ENCODE peak calls at places on chromosomes 2 and 18, in five cellular contexts. V is astrocyte of the spinal cord, W is neural crest cell, Y is IMR-90, T is endothelial cell. F is an unnamed sample.

GRCh38 chr18:7116001-7116831 is 1.4 kb downstream of the LAMA1 start:
- DNase-seq in V (peak; percentile 33), W (peak; percentile 44), Y (peak; percentile 38), T (peak; percentile 19), F (peak; percentile 28)

GRCh38 chr2:27082773-27083409 is 3.7 kb upstream of the KHK start:
- DNase-seq in V (no peak), W (no peak), Y (no peak), T (no peak), F (no peak)

GRCh38 chr2:190636362-190636761 is 12.5 kb upstream of the NAB1 start:
- DNase-seq in V (peak; percentile 59), W (no peak), Y (peak; percentile 75), T (no peak), F (no peak)

GRCh38 chr2:64770781-64771334 is 117.1 kb upstream of the SERTAD2 start:
- DNase-seq in V (peak; percentile 90), W (no peak), Y (peak; percentile 97), T (no peak), F (peak; percentile 29)

GRCh38 chr18:32040936-32041335 is 22.3 kb downstream of the RNF125 start:
- DNase-seq in V (no peak), W (no peak), Y (no peak), T (no peak), F (no peak)

GRCh38 chr2:224982910-224983688 is 59.2 kb downstream of the DOCK10 start:
- DNase-seq in V (peak; percentile 79), W (no peak), Y (peak; percentile 85), T (no peak), F (peak; percentile 24)

GRCh38 chr2:165328272-165328671 is 89.1 kb downstream of the SCN2A start:
- DNase-seq in V (no peak), W (no peak), Y (no peak), T (no peak), F (no peak)

GRCh38 chr2:65199891-65200290 is 27.7 kb upstream of the ACTR2 start:
- DNase-seq in V (peak; percentile 60), W (no peak), Y (peak; percentile 61), T (no peak), F (no peak)

GRCh38 chr18:72041313-72042032 is 502.7 kb downstream of the CBLN2 start:
- DNase-seq in V (no peak), W (no peak), Y (no peak), T (no peak), F (no peak)

GRCh38 chr2:54208364-54209240 is 47.4 kb downstream of the TSPYL6 start:
- DNase-seq in V (peak; percentile 67), W (no peak), Y (peak; percentile 71), T (no peak), F (no peak)

GRCh38 chr2:1744446-1745170 is at the start of gene PXDN:
- DNase-seq in V (peak; percentile 79), W (peak; percentile 57), Y (peak; percentile 65), T (no peak), F (peak; percentile 75)

GRCh38 chr2:204545861-204546773 is 842 bp downstream of the PARD3B start:
- DNase-seq in V (no peak), W (no peak), Y (no peak), T (peak; percentile 8), F (no peak)

GRCh38 chr2:52710810-52711618 is 1056.6 kb upstream of the CHAC2 start:
- DNase-seq in V (no peak), W (no peak), Y (no peak), T (no peak), F (no peak)

GRCh38 chr18:73975266-73975665 is 172.4 kb downstream of the FBXO15 start:
- DNase-seq in V (peak; percentile 95), W (no peak), Y (peak; percentile 31), T (no peak), F (no peak)

GRCh38 chr18:29164993-29165599 is 988.2 kb upstream of the CDH2 start:
- DNase-seq in V (peak; percentile 89), W (no peak), Y (peak; percentile 90), T (no peak), F (no peak)

GRCh38 chr2:153165021-153165420 is 313.5 kb downstream of the RPRM start:
- DNase-seq in V (no peak), W (no peak), Y (no peak), T (no peak), F (no peak)

GRCh38 chr2:58237741-58238140 is 3.4 kb downstream of the FANCL start:
- DNase-seq in V (no peak), W (no peak), Y (no peak), T (no peak), F (no peak)

GRCh38 chr2:69652206-69652605 is 8.7 kb upstream of the AAK1 start:
- DNase-seq in V (peak; percentile 67), W (no peak), Y (peak; percentile 94), T (no peak), F (no peak)

GRCh38 chr2:177239934-177240600 is 24.5 kb downstream of the NFE2L2 start:
- DNase-seq in V (peak; percentile 58), W (no peak), Y (peak; percentile 49), T (no peak), F (peak; percentile 43)

GRCh38 chr2:217270801-217271121 is 410.9 kb upstream of the TNP1 start:
- DNase-seq in V (no peak), W (no peak), Y (peak; percentile 62), T (no peak), F (no peak)

GRCh38 chr18:59899298-59900221 is at the start of gene PMAIP1:
- DNase-seq in V (peak; percentile 97), W (peak; percentile 72), Y (peak; percentile 94), T (peak; percentile 87), F (peak; percentile 85)

GRCh38 chr2:230042195-230042594 is 26.5 kb downstream of the SLC16A14 start:
- DNase-seq in V (no peak), W (no peak), Y (no peak), T (no peak), F (no peak)

GRCh38 chr2:88671786-88672427 is 19.6 kb upstream of the RPIA start:
- DNase-seq in V (peak; percentile 62), W (peak; percentile 3), Y (peak; percentile 70), T (peak; percentile 11), F (no peak)

GRCh38 chr2:70984576-70985282 is 6.3 kb downstream of the ANKRD53 start:
- DNase-seq in V (peak; percentile 46), W (peak; percentile 62), Y (peak; percentile 37), T (peak; percentile 82), F (peak; percentile 84)

GRCh38 chr2:209426432-209426831 is 2.6 kb downstream of the MAP2 start:
- DNase-seq in V (peak; percentile 69), W (no peak), Y (no peak), T (no peak), F (no peak)

GRCh38 chr2:209423562-209424541 is at the start of gene MAP2:
- DNase-seq in V (peak; percentile 85), W (peak; percentile 90), Y (peak; percentile 60), T (peak; percentile 92), F (peak; percentile 94)

GRCh38 chr2:209422191-209422754 is 1.6 kb upstream of the MAP2 start:
- DNase-seq in V (no peak), W (no peak), Y (no peak), T (no peak), F (no peak)

DNA sequence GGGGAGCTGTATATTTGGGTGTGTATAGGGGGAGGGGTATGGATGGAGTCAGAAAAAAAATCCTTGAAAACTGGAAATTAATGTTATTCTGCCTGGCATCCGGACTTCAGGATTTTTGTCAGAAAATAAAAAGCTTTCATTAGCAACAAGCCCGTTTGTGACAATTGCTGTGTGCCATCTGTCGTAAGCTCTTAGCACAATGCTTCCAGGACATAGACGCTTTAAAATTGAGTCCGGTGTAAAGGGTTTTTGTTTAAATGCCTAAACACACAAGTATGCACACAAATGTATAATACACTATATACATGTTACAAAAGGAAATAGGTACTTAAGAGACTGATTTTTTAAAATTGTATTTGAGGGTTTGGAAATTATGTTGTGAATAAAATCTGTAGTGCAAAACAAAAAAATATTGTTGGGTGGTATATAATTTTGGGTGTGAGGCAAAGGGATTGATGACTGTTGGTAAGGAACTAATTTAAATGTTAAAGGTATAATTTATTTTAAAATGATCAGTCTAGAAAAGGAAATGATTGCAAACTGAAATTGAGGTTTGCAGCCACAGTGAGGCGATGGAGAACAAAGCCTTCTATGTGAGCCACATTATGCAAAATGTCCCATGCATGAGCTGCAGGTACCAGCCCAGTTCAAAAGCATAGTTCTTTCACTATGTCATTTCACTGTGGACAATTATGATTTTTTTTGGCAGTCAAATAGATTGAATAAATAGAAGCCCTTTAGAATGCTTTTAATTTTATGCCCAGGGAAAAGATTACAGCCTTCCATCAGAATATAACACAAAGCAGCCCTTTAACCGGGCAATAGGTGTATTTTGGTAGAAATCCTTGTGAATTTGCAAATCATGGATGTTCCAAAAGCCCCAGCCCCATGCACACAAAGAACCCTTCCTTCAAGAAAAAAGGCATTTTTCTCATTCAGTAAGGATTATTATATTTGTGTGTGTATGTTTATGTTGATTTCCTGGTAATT is 1.5 kb downstream of the MAP2 start:
- DNase-seq in V (peak; percentile 66), W (peak; percentile 9), Y (peak; percentile 41), T (peak; percentile 22), F (peak; percentile 28)
- TF ChIP-seq CTCF in V (peak; percentile 70), W (peak; percentile 70), Y (peak; percentile 65), T (peak; percentile 19), F (peak; percentile 53)

GRCh38 chr2:167686691-167687090 is 560.7 kb downstream of the STK39 start:
- DNase-seq in V (no peak), W (no peak), Y (no peak), T (no peak), F (no peak)

GRCh38 chr2:167692191-167692590 is 555.2 kb downstream of the STK39 start:
- DNase-seq in V (no peak), W (no peak), Y (no peak), T (no peak), F (no peak)

GRCh38 chr2:167689444-167689843 is 558.0 kb downstream of the STK39 start:
- DNase-seq in V (no peak), W (no peak), Y (no peak), T (no peak), F (no peak)
- TF ChIP-seq CTCF in V (peak; percentile 13), W (peak; percentile 26), Y (no peak), T (peak; percentile 33), F (peak; percentile 18)

GRCh38 chr2:74648009-74648443 is at the start of gene M1AP:
- DNase-seq in V (no peak), W (no peak), Y (no peak), T (peak; percentile 37), F (peak; percentile 35)
- TF ChIP-seq CTCF in V (peak; percentile 28), W (peak; percentile 49), Y (no peak), T (no peak), F (no peak)

GRCh38 chr2:8442833-8443486 is 238.9 kb upstream of the ID2 start:
- DNase-seq in V (no peak), W (no peak), Y (no peak), T (no peak), F (no peak)

GRCh38 chr2:8447610-8448221 is 234.1 kb upstream of the ID2 start:
- DNase-seq in V (peak; percentile 31), W (no peak), Y (peak; percentile 63), T (no peak), F (no peak)

GRCh38 chr2:8448822-8449577 is 232.9 kb upstream of the ID2 start:
- DNase-seq in V (no peak), W (no peak), Y (no peak), T (no peak), F (no peak)

GRCh38 chr2:8441986-8442385 is 239.9 kb upstream of the ID2 start:
- DNase-seq in V (no peak), W (no peak), Y (no peak), T (no peak), F (no peak)

DNA sequence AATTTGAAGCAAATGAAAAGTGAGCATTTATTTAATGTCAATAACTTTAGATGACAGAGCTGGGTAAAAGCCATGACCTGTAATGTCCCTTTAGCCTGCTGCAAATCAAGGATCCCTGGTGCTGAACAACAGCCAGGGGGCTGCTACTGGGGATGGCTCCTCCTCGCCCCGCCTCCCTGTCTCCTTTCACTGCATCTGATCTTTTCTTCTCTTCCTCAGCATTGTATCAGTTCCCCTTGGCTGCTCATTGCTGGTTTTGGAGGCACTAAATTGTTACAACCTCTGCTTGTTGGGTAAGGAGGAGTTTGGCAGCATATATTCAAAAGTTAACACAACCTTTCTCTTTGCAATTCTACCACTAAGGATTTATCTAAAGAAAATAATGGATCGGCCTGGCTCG is 236.3 kb upstream of the ID2 start:
- DNase-seq in V (no peak), W (no peak), Y (no peak), T (no peak), F (no peak)
- TF ChIP-seq CTCF in V (no peak), W (no peak), Y (no peak), T (no peak), F (no peak)

F was measured in glutamatergic neuron.